ENCODE peak calls at places on chromosomes 11 and 22, in five cellular contexts. One of them, this sample, is unnamed.

GRCh38 chr11:83641511-83641910 is 355.3 kb upstream of the CCDC90B start:
- DNase-seq in HCT116: no peak
- DNase-seq in neural progenitor cell: peak; percentile 48
- DNase-seq in HepG2: no peak
- DNase-seq in keratinocyte: no peak
- DNase-seq in this sample: no peak

GRCh38 chr11:57599381-57599780 is 1.9 kb downstream of the SERPING1 start:
- DNase-seq in HCT116: no peak
- DNase-seq in neural progenitor cell: no peak
- DNase-seq in HepG2: no peak
- DNase-seq in keratinocyte: no peak
- DNase-seq in this sample: no peak

GRCh38 chr11:18566406-18566805 is 22.1 kb downstream of the UEVLD start:
- DNase-seq in HCT116: no peak
- DNase-seq in neural progenitor cell: no peak
- DNase-seq in HepG2: no peak
- DNase-seq in keratinocyte: no peak
- DNase-seq in this sample: no peak

GRCh38 chr11:1844221-1845094 is 5.7 kb downstream of the TNNI2 start:
- DNase-seq in HCT116: no peak
- DNase-seq in neural progenitor cell: no peak
- DNase-seq in HepG2: no peak
- DNase-seq in keratinocyte: no peak
- DNase-seq in this sample: no peak

GRCh38 chr11:125025968-125026367 is 37.1 kb upstream of the SLC37A2 start:
- DNase-seq in HCT116: no peak
- DNase-seq in neural progenitor cell: peak; percentile 16
- DNase-seq in HepG2: no peak
- DNase-seq in keratinocyte: no peak
- DNase-seq in this sample: no peak

GRCh38 chr11:69825037-69825834 is 6.0 kb upstream of the FGF3 start:
- DNase-seq in HCT116: peak; percentile 60
- DNase-seq in neural progenitor cell: no peak
- DNase-seq in HepG2: no peak
- DNase-seq in keratinocyte: no peak
- DNase-seq in this sample: no peak

GRCh38 chr22:46887978-46888377 is 125.5 kb downstream of the TBC1D22A start:
- DNase-seq in HCT116: no peak
- DNase-seq in neural progenitor cell: no peak
- DNase-seq in HepG2: no peak
- DNase-seq in keratinocyte: no peak
- DNase-seq in this sample: no peak

GRCh38 chr11:2691991-2692841 is 7.6 kb downstream of the KCNQ1OT1 start:
- DNase-seq in HCT116: no peak
- DNase-seq in neural progenitor cell: peak; percentile 61
- DNase-seq in HepG2: peak; percentile 46
- DNase-seq in keratinocyte: no peak
- DNase-seq in this sample: no peak

GRCh38 chr22:41801886-41802285 is 1.4 kb downstream of the CCDC134 start:
- DNase-seq in HCT116: no peak
- DNase-seq in neural progenitor cell: no peak
- DNase-seq in HepG2: no peak
- DNase-seq in keratinocyte: no peak
- DNase-seq in this sample: no peak
- H3K4me3 ChIP-seq in HCT116: peak overlapping the region; percentile 93
- H3K4me3 ChIP-seq in neural progenitor cell: peak overlapping the region; percentile 75
- H3K4me3 ChIP-seq in HepG2: peak overlapping the region; percentile 86
- H3K4me3 ChIP-seq in keratinocyte: peak overlapping the region; percentile 94
- H3K4me3 ChIP-seq in this sample: peak overlapping the region; percentile 89

DNA sequence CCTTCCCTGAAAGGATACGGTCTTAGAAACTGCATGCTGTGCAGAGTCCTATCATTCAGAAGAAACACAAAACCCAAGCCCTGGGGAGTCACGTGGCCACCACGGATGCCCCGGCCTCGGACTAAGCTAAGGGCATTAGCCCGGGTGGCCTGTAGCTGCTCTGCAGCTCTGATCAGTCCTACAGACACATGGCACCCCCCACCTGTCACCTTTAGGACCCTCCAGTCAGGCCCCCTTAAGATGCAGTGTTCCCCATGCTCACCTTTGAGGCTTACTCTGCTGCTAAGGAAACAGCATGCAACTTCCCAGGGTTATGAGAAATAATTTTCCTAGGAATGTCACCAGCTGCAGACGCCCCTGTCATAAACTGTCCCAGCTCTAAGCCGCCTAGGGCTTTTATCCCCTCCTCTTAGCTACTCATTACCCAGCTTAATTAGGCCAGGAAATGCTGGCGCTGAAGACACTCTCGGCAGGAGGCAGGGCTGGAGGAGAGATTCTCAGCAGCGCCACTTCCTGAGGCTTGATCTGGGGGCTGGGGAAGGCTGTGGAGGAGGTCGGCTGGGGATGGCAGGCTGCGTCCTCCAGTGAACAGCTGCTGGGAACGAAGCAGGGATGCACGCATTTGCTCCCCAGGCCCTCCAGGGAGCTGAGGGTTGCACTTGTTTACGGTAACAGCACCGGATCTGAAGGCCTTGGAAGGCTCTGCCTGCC is 47.2 kb upstream of the ADA2 start:
- DNase-seq in HCT116: no peak
- DNase-seq in neural progenitor cell: peak; percentile 92
- DNase-seq in HepG2: no peak
- DNase-seq in keratinocyte: no peak
- DNase-seq in this sample: peak; percentile 80
- H3K9ac ChIP-seq in HCT116: no peak overlapping the region
- H3K9ac ChIP-seq in neural progenitor cell: no peak overlapping the region
- H3K9ac ChIP-seq in HepG2: no peak overlapping the region
- H3K9ac ChIP-seq in keratinocyte: no peak overlapping the region
- H3K9ac ChIP-seq in this sample: peak overlapping the region; percentile 89

GRCh38 chr22:28887725-28888459 is 4.5 kb downstream of the ZNRF3 start:
- DNase-seq in HCT116: no peak
- DNase-seq in neural progenitor cell: no peak
- DNase-seq in HepG2: no peak
- DNase-seq in keratinocyte: no peak
- DNase-seq in this sample: no peak

GRCh38 chr22:28885939-28886338 is 2.6 kb downstream of the ZNRF3 start:
- DNase-seq in HCT116: no peak
- DNase-seq in neural progenitor cell: no peak
- DNase-seq in HepG2: peak; percentile 79
- DNase-seq in keratinocyte: no peak
- DNase-seq in this sample: no peak

GRCh38 chr22:28892175-28892731 is 8.9 kb downstream of the ZNRF3 start:
- DNase-seq in HCT116: no peak
- DNase-seq in neural progenitor cell: no peak
- DNase-seq in HepG2: peak; percentile 87
- DNase-seq in keratinocyte: no peak
- DNase-seq in this sample: no peak

GRCh38 chr22:28891156-28891733 is 7.9 kb downstream of the ZNRF3 start:
- DNase-seq in HCT116: no peak
- DNase-seq in neural progenitor cell: no peak
- DNase-seq in HepG2: no peak
- DNase-seq in keratinocyte: no peak
- DNase-seq in this sample: no peak

GRCh38 chr22:28889625-28890024 is 6.3 kb downstream of the ZNRF3 start:
- DNase-seq in HCT116: no peak
- DNase-seq in neural progenitor cell: no peak
- DNase-seq in HepG2: no peak
- DNase-seq in keratinocyte: no peak
- DNase-seq in this sample: no peak
- H3K4me1 ChIP-seq in HCT116: peaks cover 28% of the 10 kb centered on the region
- H3K4me1 ChIP-seq in neural progenitor cell: peaks cover 29% of the 10 kb centered on the region
- H3K4me1 ChIP-seq in HepG2: peaks cover 86% of the 10 kb centered on the region
- H3K4me1 ChIP-seq in keratinocyte: peaks cover 34% of the 10 kb centered on the region
- H3K4me1 ChIP-seq in this sample: peaks cover 4% of the 10 kb centered on the region

GRCh38 chr11:130782361-130783221 is 133.7 kb downstream of the SNX19 start:
- DNase-seq in HCT116: no peak
- DNase-seq in neural progenitor cell: peak; percentile 27
- DNase-seq in HepG2: no peak
- DNase-seq in keratinocyte: no peak
- DNase-seq in this sample: no peak
- H3K4me3 ChIP-seq in HCT116: no peak overlapping the region
- H3K4me3 ChIP-seq in neural progenitor cell: no peak overlapping the region
- H3K4me3 ChIP-seq in HepG2: no peak overlapping the region
- H3K4me3 ChIP-seq in keratinocyte: no peak overlapping the region
- H3K4me3 ChIP-seq in this sample: no peak overlapping the region

DNA sequence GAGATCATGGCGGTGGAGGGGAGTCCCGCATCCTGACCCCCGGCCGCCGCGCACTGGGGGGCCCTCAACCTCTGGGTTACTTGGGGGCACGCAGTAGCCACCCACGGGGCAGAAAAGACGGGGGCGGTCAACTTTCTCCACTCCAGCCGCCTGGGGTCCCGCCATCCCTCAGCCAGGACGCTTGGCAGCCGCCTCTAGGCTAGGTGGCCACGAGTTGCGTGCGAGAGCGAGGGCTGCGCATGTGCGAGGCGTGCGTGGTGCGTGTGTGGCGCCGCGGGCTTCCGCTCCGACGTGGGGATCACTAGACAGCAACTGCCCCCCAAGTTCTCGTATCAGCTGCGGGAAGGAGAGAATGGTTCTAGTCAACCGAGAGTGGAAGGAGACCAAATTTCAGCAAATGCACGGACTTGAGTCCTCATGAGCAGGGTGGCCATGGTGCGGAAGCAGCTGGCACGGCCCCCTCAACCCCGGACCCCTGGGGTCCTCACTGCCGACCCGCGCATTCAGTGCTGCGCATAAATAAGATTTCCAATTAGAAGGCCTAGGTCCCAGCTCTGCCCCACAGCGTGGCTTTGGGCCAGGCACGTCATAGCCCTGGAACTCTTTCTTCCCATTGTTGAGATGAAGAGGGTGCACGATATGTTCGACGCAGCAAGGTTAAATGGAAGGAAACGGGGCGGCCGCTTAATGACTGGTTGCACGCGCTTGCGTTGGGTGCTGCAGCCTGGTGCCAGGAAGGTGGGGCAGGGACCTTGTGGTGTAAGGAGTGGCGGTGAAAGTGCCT is 42.6 kb upstream of the CLDN5 start:
- DNase-seq in HCT116: no peak
- DNase-seq in neural progenitor cell: no peak
- DNase-seq in HepG2: no peak
- DNase-seq in keratinocyte: no peak
- DNase-seq in this sample: no peak
- H3K9ac ChIP-seq in HCT116: no peak overlapping the region
- H3K9ac ChIP-seq in neural progenitor cell: no peak overlapping the region
- H3K9ac ChIP-seq in HepG2: no peak overlapping the region
- H3K9ac ChIP-seq in keratinocyte: no peak overlapping the region
- H3K9ac ChIP-seq in this sample: no peak overlapping the region

DNA sequence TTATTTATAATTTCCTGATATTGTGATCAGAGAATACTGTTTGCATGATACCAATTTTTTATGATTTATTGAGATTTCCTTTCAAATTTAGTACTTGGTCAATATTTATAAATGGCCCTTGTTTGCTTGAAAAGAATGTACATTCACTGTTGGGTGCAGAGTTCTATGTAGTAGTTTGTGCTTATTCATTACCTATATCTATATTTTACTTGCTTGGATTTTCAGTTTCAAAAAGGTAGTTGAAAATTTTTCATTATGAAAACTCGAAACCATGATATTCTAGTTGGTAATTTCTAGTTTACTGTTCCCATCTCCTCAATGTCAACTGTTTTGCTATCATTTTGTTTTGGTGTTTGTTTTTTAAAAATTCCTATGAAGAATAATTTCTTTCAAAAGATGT is 155.7 kb downstream of the AASDHPPT start:
- DNase-seq in HCT116: no peak
- DNase-seq in neural progenitor cell: no peak
- DNase-seq in HepG2: no peak
- DNase-seq in keratinocyte: no peak
- DNase-seq in this sample: no peak
- H3K4me1 ChIP-seq in HCT116: no peaks in the 10 kb centered on the region
- H3K4me1 ChIP-seq in neural progenitor cell: peaks cover 18% of the 10 kb centered on the region
- H3K4me1 ChIP-seq in HepG2: no peaks in the 10 kb centered on the region
- H3K4me1 ChIP-seq in keratinocyte: no peaks in the 10 kb centered on the region
- H3K4me1 ChIP-seq in this sample: no peaks in the 10 kb centered on the region

GRCh38 chr11:31808268-31808667 is 2.9 kb downstream of the PAX6 start:
- DNase-seq in HCT116: no peak
- DNase-seq in neural progenitor cell: no peak
- DNase-seq in HepG2: no peak
- DNase-seq in keratinocyte: no peak
- DNase-seq in this sample: no peak
- H3K4me3 ChIP-seq in HCT116: no peak overlapping the region
- H3K4me3 ChIP-seq in neural progenitor cell: peak overlapping the region; percentile 91
- H3K4me3 ChIP-seq in HepG2: no peak overlapping the region
- H3K4me3 ChIP-seq in keratinocyte: no peak overlapping the region
- H3K4me3 ChIP-seq in this sample: no peak overlapping the region

DNA sequence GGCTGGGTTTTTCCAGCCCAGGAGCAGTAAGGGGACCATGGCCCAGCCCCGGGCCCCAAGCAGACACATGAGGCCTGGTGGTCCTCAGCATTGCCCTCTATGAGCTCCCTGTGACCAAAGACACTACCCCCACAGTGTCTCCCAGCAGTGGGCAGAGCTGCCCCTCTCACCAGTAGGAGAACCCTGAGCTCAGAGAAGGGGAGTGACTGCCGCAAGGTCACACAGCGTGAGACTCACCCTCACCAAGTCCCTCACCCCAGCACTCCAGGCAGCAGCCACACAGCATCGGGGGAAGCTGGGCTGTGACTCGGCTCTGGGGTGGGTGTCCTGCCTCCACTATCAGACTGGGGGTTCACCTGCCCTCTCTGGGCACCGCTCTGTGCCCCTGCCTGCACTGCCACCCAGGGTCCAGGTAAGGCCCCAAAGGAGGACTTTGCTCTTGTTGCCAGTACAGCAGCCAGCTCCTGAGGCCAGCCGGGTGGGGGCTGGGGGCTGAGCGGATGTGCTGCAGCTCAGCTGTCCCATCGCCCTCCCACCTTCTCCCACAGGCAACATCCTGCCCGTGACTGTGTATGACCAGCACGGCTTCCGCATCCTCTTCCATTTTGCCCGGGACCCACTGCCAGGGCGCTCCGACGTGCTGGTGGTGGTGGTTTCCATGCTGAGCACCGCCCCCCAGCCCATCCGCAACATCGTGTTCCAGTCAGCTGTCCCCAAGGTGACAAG is 7.9 kb upstream of the SH3BP1 start:
- DNase-seq in HCT116: no peak
- DNase-seq in neural progenitor cell: no peak
- DNase-seq in HepG2: peak; percentile 36
- DNase-seq in keratinocyte: no peak
- DNase-seq in this sample: no peak
- H3K9ac ChIP-seq in HCT116: no peak overlapping the region
- H3K9ac ChIP-seq in neural progenitor cell: no peak overlapping the region
- H3K9ac ChIP-seq in HepG2: peak overlapping the region; percentile 63
- H3K9ac ChIP-seq in keratinocyte: no peak overlapping the region
- H3K9ac ChIP-seq in this sample: no peak overlapping the region

This sample was measured in NT2/D1.